ENCODE peak calls at places on chromosomes 16 and 17, in eight cellular contexts. T is cardiac fibroblast, F is Caco-2, B is ovary, S is SJSA1, E is stomach, H is adrenal gland, D is right atrium auricular region. M is an unnamed sample.
A peak's percentile ranks its signal among the peaks of the same experiment; 100 is the strongest.

GRCh38 chr16:16021988-16022682 is 72.7 kb downstream of the ABCC1 start:
- DNase-seq in T (peak; percentile 96), F (peak; percentile 53), B (peak; percentile 98), S (peak; percentile 90), E (peak; percentile 96), H (peak; percentile 99), D (peak; percentile 97), M (peak; percentile 79)

GRCh38 chr17:82718986-82719685 is 2.6 kb downstream of the FN3KRP start:
- DNase-seq in T (no peak), F (no peak), B (no peak), S (no peak), E (no peak), H (no peak), D (no peak), M (no peak)

GRCh38 chr17:1753767-1754429 is 8.0 kb upstream of the SERPINF1 start:
- DNase-seq in T (no peak), F (no peak), B (no peak), S (no peak), E (no peak), H (no peak), D (no peak), M (no peak)

GRCh38 chr16:65312071-65312470 is 190.2 kb upstream of the CDH11 start:
- DNase-seq in T (peak; percentile 24), F (no peak), B (no peak), S (no peak), E (no peak), H (no peak), D (no peak), M (no peak)

GRCh38 chr17:75430159-75430748 is 24.8 kb upstream of the GRB2 start:
- DNase-seq in T (peak; percentile 53), F (peak; percentile 92), B (no peak), S (peak; percentile 98), E (no peak), H (no peak), D (no peak), M (no peak)

GRCh38 chr16:6913535-6913934 is 419.1 kb upstream of the RBFOX1 start:
- DNase-seq in T (no peak), F (no peak), B (no peak), S (no peak), E (no peak), H (no peak), D (no peak), M (no peak)

GRCh38 chr16:3175157-3176153 is 12.5 kb upstream of the OR1F1 start:
- DNase-seq in T (peak; percentile 22), F (no peak), B (no peak), S (peak; percentile 57), E (no peak), H (no peak), D (no peak), M (no peak)

GRCh38 chr17:77741109-77741508 is 217.4 kb upstream of the TNRC6C start:
- DNase-seq in T (no peak), F (no peak), B (no peak), S (no peak), E (no peak), H (no peak), D (no peak), M (no peak)

GRCh38 chr16:27618611-27619380 is 68.9 kb downstream of the KATNIP start:
- DNase-seq in T (no peak), F (no peak), B (no peak), S (no peak), E (no peak), H (no peak), D (no peak), M (no peak)

GRCh38 chr16:49828545-49829267 is 27.2 kb downstream of the ZNF423 start:
- DNase-seq in T (peak; percentile 33), F (no peak), B (no peak), S (no peak), E (no peak), H (no peak), D (no peak), M (no peak)

GRCh38 chr17:14396542-14396941 is 95.7 kb downstream of the HS3ST3B1 start:
- DNase-seq in T (peak; percentile 12), F (no peak), B (no peak), S (no peak), E (no peak), H (no peak), D (no peak), M (peak; percentile 8)

GRCh38 chr17:21201302-21201602 is 12.7 kb downstream of the TMEM11 start:
- DNase-seq in T (no peak), F (no peak), B (no peak), S (no peak), E (no peak), H (peak; percentile 89), D (no peak), M (no peak)

GRCh38 chr17:15213381-15214087 is 51.6 kb downstream of the PMP22 start:
- DNase-seq in T (peak; percentile 24), F (no peak), B (no peak), S (no peak), E (no peak), H (no peak), D (no peak), M (peak; percentile 13)

GRCh38 chr17:17515921-17516295 is 19.7 kb upstream of the RASD1 start:
- DNase-seq in T (peak; percentile 22), F (no peak), B (no peak), S (peak; percentile 73), E (no peak), H (no peak), D (no peak), M (peak; percentile 48)

GRCh38 chr17:77332034-77332971 is 191.5 kb downstream of the SEC14L1 start:
- DNase-seq in T (no peak), F (no peak), B (no peak), S (peak; percentile 78), E (peak; percentile 32), H (peak; percentile 53), D (peak; percentile 57), M (no peak)

DNA sequence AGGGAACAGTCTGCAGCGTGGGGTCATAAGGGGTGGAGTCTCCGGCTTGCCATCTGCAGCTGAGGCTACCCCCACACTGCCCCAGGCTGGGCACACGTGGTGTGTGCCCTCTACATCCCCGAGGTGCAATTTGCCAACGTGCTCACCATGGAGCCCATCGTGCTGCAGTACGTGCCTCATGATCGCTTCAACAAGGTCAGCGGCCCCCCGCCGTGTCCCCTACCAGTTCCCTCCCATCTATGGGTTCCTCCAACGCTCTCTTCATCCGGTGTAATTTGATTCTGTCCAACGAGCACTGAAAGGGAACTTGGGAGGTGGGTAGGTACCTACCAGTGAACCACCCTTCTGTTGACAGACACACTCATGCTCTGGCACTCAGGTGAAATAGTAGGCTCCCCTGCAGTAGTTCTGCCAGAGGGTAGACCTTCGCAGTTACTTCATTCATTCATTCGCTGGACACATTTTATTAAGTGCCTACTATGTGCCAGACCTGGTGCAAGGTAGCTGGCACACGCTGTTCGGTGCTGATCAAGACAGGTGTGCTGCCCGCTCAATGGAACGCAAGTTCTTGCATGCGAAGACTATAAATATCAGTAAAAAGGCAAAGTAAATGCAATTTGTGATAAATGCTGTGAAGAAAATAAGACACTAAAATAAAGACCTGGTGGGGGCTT is 2.7 kb downstream of the MLLT6 start:
- DNase-seq in T (no peak), F (no peak), B (no peak), S (no peak), E (no peak), H (no peak), D (no peak), M (no peak)
- H3K4me3 ChIP-seq in T (no peak overlapping the region), F (no peak overlapping the region), B (no peak overlapping the region), S (no peak overlapping the region), E (peak overlapping the region; percentile 93), H (no peak overlapping the region), D (no peak overlapping the region), M (no peak overlapping the region)

GRCh38 chr16:86578056-86578455 is 293 bp upstream of the FOXL1 start:
- DNase-seq in T (no peak), F (no peak), B (no peak), S (peak; percentile 99), E (no peak), H (no peak), D (no peak), M (no peak)
- H3K4me3 ChIP-seq in T (no peak overlapping the region), F (no peak overlapping the region), B (no peak overlapping the region), S (peak overlapping the region; percentile 0), E (no peak overlapping the region), H (peak overlapping the region; percentile 32), D (no peak overlapping the region), M (no peak overlapping the region)

GRCh38 chr16:28985206-28985605 is 354 bp downstream of the LAT start:
- DNase-seq in T (no peak), F (no peak), B (no peak), S (no peak), E (no peak), H (no peak), D (no peak), M (no peak)

GRCh38 chr16:28983644-28984043 is 1.2 kb upstream of the LAT start:
- DNase-seq in T (no peak), F (no peak), B (no peak), S (no peak), E (no peak), H (no peak), D (no peak), M (no peak)

GRCh38 chr16:28985611-28986041 is 774 bp downstream of the LAT start:
- DNase-seq in T (no peak), F (no peak), B (no peak), S (no peak), E (no peak), H (no peak), D (no peak), M (no peak)

GRCh38 chr16:28984091-28984490 is 761 bp upstream of the LAT start:
- DNase-seq in T (no peak), F (no peak), B (no peak), S (no peak), E (no peak), H (no peak), D (no peak), M (no peak)

DNA sequence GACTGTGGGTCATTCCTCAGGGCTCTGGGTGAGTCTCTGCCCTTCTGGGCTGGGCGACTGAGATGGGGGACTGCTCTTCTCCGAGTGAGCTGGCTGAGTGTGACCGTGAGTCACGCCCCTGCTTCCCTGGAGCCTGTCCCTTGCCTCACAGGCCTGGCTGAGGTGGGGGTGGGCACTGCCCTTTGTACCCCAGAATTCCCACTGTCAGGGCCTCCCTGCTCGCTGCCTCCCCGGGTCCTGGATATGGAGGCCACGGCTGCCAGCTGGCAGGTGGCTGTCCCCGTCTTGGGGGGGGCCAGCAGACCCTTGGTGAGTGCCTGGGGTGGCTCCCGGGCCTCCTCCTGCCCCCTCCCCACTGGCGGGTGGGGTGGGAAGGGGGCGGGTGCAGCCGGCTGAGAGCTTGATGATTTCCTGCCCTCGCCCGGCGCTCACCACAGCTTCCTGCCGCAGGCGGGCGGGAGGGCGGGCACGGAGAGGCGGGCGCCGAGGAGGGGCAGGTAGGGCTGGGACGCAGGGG is at the start of gene LAT:
- DNase-seq in T (no peak), F (no peak), B (no peak), S (no peak), E (peak; percentile 40), H (no peak), D (no peak), M (no peak)
- H3K4me3 ChIP-seq in T (no peak within 1 kb of the TSS), F (no peak within 1 kb of the TSS), B (no peak within 1 kb of the TSS), S (no peak within 1 kb of the TSS), E (peak within 1 kb of the TSS; percentile 37), H (no peak within 1 kb of the TSS), D (peak within 1 kb of the TSS; percentile 12), M (no peak within 1 kb of the TSS)

DNA sequence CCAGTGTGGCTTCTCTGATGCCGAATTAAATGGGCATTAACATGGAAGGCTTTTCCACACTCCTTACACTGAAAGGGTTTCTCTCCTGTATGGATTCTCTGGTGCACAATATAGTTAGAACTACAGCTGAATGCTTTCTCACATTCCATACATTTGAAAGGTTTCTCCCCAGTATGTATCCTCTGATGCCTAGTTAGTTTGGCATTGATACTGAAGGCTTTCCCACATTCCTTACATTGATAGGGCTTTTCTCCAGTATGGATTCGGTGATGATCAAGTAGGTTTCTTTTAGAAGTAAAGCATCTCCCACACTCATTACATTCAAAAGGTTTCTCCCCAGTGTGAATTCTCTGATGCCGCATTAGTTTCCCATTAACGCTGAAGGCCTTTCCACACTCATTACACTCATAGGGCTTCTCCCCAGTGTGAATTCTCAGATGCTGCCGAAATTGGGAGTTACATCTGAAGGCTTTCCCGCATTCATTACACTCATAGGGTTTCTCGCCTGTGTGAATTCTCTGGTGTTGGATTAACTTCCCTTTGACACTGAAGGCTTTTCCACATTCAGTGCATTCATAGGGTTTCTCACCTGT is 6.5 kb upstream of the TLE7 start:
- DNase-seq in T (no peak), F (no peak), B (no peak), S (no peak), E (no peak), H (no peak), D (no peak), M (no peak)
- H3K4me3 ChIP-seq in T (no peak overlapping the region), F (no peak overlapping the region), B (no peak overlapping the region), S (no peak overlapping the region), E (no peak overlapping the region), H (peak overlapping the region; percentile 34), D (no peak overlapping the region), M (no peak overlapping the region)

M was measured in AG09309.